ENCODE peak calls at places on chromosomes 6 and 20, in six cellular contexts. C is WTC11, D is GM23338, F is H1, A is HepG2, B is K562. O is an unnamed sample.

GRCh38 chr6:46325561-46326525 is 155.1 kb upstream of the ENPP5 start:
- DNase-seq in C (no peak), D (peak), F (no peak), A (no peak), B (no peak), O (no peak)

GRCh38 chr20:9223296-9223695 is 154.4 kb downstream of the PLCB4 start:
- DNase-seq in C (no peak), D (no peak), F (no peak), A (no peak), B (no peak), O (no peak)

GRCh38 chr6:161101517-161101916 is 109.9 kb downstream of the MAP3K4 start:
- DNase-seq in C (peak), D (peak), F (no peak), A (no peak), B (no peak), O (no peak)

GRCh38 chr6:33082702-33083101 is 6.9 kb downstream of the HLA-DPB1 start:
- DNase-seq in C (peak), D (peak), F (no peak), A (peak), B (peak), O (no peak)

GRCh38 chr6:90678049-90678779 is 91.3 kb upstream of the MAP3K7 start:
- DNase-seq in C (no peak), D (no peak), F (no peak), A (no peak), B (no peak), O (no peak)

GRCh38 chr20:2603816-2604505 is 48.5 kb upstream of the NOP56 start:
- DNase-seq in C (no peak), D (no peak), F (no peak), A (no peak), B (no peak), O (no peak)

GRCh38 chr6:912871-913663 is 220.1 kb upstream of the EXOC2 start:
- DNase-seq in C (peak), D (peak), F (peak), A (peak), B (peak), O (no peak)

GRCh38 chr6:40350193-40350941 is 236.8 kb downstream of the LRFN2 start:
- DNase-seq in C (no peak), D (no peak), F (no peak), A (no peak), B (no peak), O (no peak)

GRCh38 chr20:52160805-52161204 is 30.8 kb downstream of the ZFP64 start:
- DNase-seq in C (no peak), D (no peak), F (no peak), A (no peak), B (no peak), O (no peak)

GRCh38 chr6:158020272-158020711 is 38.6 kb downstream of the SYNJ2 start:
- DNase-seq in C (no peak), D (no peak), F (no peak), A (no peak), B (no peak), O (no peak)

GRCh38 chr6:39377530-39377929 is 55.0 kb upstream of the KCNK16 start:
- DNase-seq in C (peak), D (peak), F (peak), A (peak), B (no peak), O (no peak)

GRCh38 chr6:160088069-160088773 is 33.4 kb upstream of the SLC22A1 start:
- DNase-seq in C (peak), D (peak), F (no peak), A (peak), B (peak), O (no peak)

GRCh38 chr6:6556738-6557503 is 31.6 kb upstream of the LY86 start:
- DNase-seq in C (peak), D (peak), F (peak), A (peak), B (peak), O (no peak)

GRCh38 chr6:128899651-128900050 is 16.7 kb downstream of the LAMA2 start:
- DNase-seq in C (no peak), D (no peak), F (no peak), A (no peak), B (no peak), O (no peak)

GRCh38 chr20:22428051-22428450 is 156.3 kb downstream of the FOXA2 start:
- DNase-seq in C (no peak), D (no peak), F (no peak), A (no peak), B (no peak), O (no peak)

GRCh38 chr6:72084992-72085569 is 198.7 kb downstream of the RIMS1 start:
- DNase-seq in C (no peak), D (peak), F (no peak), A (no peak), B (no peak), O (no peak)

GRCh38 chr6:79234150-79235022 is at the start of gene HMGN3:
- DNase-seq in C (peak), D (peak), F (peak), A (peak), B (peak), O (peak)

GRCh38 chr20:56360899-56361199 is 2.1 kb downstream of the FAM210B start:
- DNase-seq in C (peak), D (no peak), F (no peak), A (no peak), B (no peak), O (no peak)

GRCh38 chr6:6315660-6316059 is 4.8 kb downstream of the F13A1 start:
- DNase-seq in C (peak), D (peak), F (no peak), A (peak), B (peak), O (no peak)

GRCh38 chr20:32982617-32983458 is 21.4 kb downstream of the SUN5 start:
- DNase-seq in C (no peak), D (no peak), F (no peak), A (peak), B (no peak), O (no peak)

GRCh38 chr6:40312213-40313015 is 274.8 kb downstream of the LRFN2 start:
- DNase-seq in C (no peak), D (no peak), F (no peak), A (no peak), B (no peak), O (no peak)

GRCh38 chr6:36914227-36914794 is 28.6 kb downstream of the C6orf89 start:
- DNase-seq in C (peak), D (peak), F (peak), A (peak), B (no peak), O (no peak)

GRCh38 chr6:138590796-138591709 is 91.8 kb upstream of the NHSL1 start:
- DNase-seq in C (peak), D (peak), F (no peak), A (peak), B (peak), O (peak)

GRCh38 chr6:77926198-77926752 is 273.4 kb downstream of the MEI4 start:
- DNase-seq in C (no peak), D (peak), F (no peak), A (peak), B (no peak), O (no peak)

GRCh38 chr6:85691478-85691877 is 48.8 kb upstream of the SYNCRIP start:
- DNase-seq in C (no peak), D (no peak), F (no peak), A (no peak), B (no peak), O (no peak)

GRCh38 chr20:23501926-23502325 is 11.0 kb downstream of the CST8 start:
- DNase-seq in C (no peak), D (no peak), F (no peak), A (no peak), B (no peak), O (no peak)

GRCh38 chr6:112951829-112952228 is 604.7 kb downstream of the RFPL4B start:
- DNase-seq in C (no peak), D (no peak), F (no peak), A (no peak), B (no peak), O (no peak)

GRCh38 chr6:112957526-112957916 is 610.4 kb downstream of the RFPL4B start:
- DNase-seq in C (no peak), D (no peak), F (no peak), A (no peak), B (no peak), O (no peak)

GRCh38 chr6:112956696-112957525 is 609.8 kb downstream of the RFPL4B start:
- DNase-seq in C (no peak), D (no peak), F (no peak), A (no peak), B (peak), O (no peak)
- TF ChIP-seq CREB1 in C (no peak), D (no peak), F (no peak), A (no peak), B (peak), O (no peak)

GRCh38 chr20:37932919-37933318 is 30.0 kb downstream of the VSTM2L start:
- DNase-seq in C (no peak), D (no peak), F (no peak), A (no peak), B (no peak), O (no peak)
- TF ChIP-seq CREB1 in C (no peak), D (no peak), F (no peak), A (no peak), B (no peak), O (no peak)

GRCh38 chr6:83062225-83062624 is 3.4 kb downstream of the UBE3D start:
- DNase-seq in C (no peak), D (peak), F (no peak), A (no peak), B (no peak), O (no peak)
- TF ChIP-seq CREB1 in C (no peak), D (no peak), F (no peak), A (no peak), B (no peak), O (no peak)

GRCh38 chr6:149235130-149235561 is 82.4 kb upstream of the TAB2 start:
- DNase-seq in C (no peak), D (no peak), F (no peak), A (peak), B (no peak), O (peak)
- TF ChIP-seq CREB1 in C (no peak), D (no peak), F (no peak), A (no peak), B (no peak), O (peak)

GRCh38 chr20:25191051-25191450 is 4.5 kb upstream of the ENTPD6 start:
- DNase-seq in C (no peak), D (no peak), F (no peak), A (no peak), B (no peak), O (no peak)
- TF ChIP-seq CREB1 in C (no peak), D (no peak), F (no peak), A (no peak), B (no peak), O (no peak)

O was measured in GM12878.